ENCODE peak calls at places on chromosome 15, in five cellular contexts. F, Z, P, K and C are unnamed samples.
A peak's percentile ranks its signal among the peaks of the same experiment; 100 is the strongest.

GRCh38 chr15:81504170-81504905 is 130.3 kb upstream of the TMC3 start:
- DNase-seq in F (no peak), Z (peak; percentile 24), P (no peak), K (no peak), C (no peak)

GRCh38 chr15:48177383-48177874 is 666 bp downstream of the MYEF2 start:
- DNase-seq in Z (peak; percentile 19), F (no peak), K (no peak), P (no peak), C (peak; percentile 43)

GRCh38 chr15:35455201-35455600 is 90.8 kb downstream of the DPH6 start:
- DNase-seq in Z (no peak), K (no peak), P (no peak), F (no peak), C (no peak)

GRCh38 chr15:99732711-99733267 is 448 bp downstream of the LYSMD4 start:
- DNase-seq in F (no peak), P (no peak), K (no peak), Z (no peak), C (peak; percentile 60)

GRCh38 chr15:72033711-72034110 is 84.2 kb downstream of the MYO9A start:
- DNase-seq in F (no peak), Z (peak; percentile 30), K (no peak), P (no peak), C (no peak)

GRCh38 chr15:87142096-87142495 is 1062.4 kb downstream of the AGBL1 start:
- DNase-seq in Z (no peak), P (no peak), F (no peak), K (no peak), C (no peak)

GRCh38 chr15:35858707-35859106 is 312.7 kb upstream of the DPH6 start:
- DNase-seq in K (no peak), P (no peak), F (no peak), Z (no peak), C (no peak)

GRCh38 chr15:43187544-43188155 is 2.4 kb downstream of the CCNDBP1 start:
- DNase-seq in P (peak; percentile 38), K (no peak), F (no peak), Z (peak; percentile 51), C (no peak)

GRCh38 chr15:52343831-52344230 is 48.2 kb upstream of the MYO5C start:
- DNase-seq in F (no peak), Z (peak; percentile 11), K (no peak), P (no peak), C (no peak)

GRCh38 chr15:64426845-64427465 is 33.4 kb upstream of the ZNF609 start:
- DNase-seq in K (no peak), Z (no peak), P (no peak), F (no peak), C (no peak)

GRCh38 chr15:47708116-47708515 is 9.2 kb upstream of the SEMA6D start:
- DNase-seq in F (no peak), P (no peak), Z (no peak), K (no peak), C (no peak)

GRCh38 chr15:91555307-91555706 is 298.2 kb upstream of the SLCO3A1 start:
- DNase-seq in Z (no peak), F (no peak), P (peak; percentile 5), K (no peak), C (no peak)

GRCh38 chr15:48945386-48945785 is 18.3 kb downstream of the SHC4 start:
- DNase-seq in P (no peak), F (no peak), Z (no peak), K (no peak), C (no peak)